ENCODE peak calls at places on chromosome 16, in five cellular contexts. F, O, W, V and A are unnamed samples.
A peak's percentile ranks its signal among the peaks of the same experiment; 100 is the strongest.

GRCh38 chr16:31148281-31148728 is 1.6 kb downstream of the PRSS36 start:
- DNase-seq in F (peak; percentile 76), V (no peak), O (peak; percentile 35), W (no peak), A (no peak)

GRCh38 chr16:4593069-4593468 is 21.6 kb downstream of the UBALD1 start:
- DNase-seq in V (no peak), F (no peak), O (no peak), W (no peak), A (no peak)

GRCh38 chr16:57802635-57803412 is 533 bp upstream of the KIFC3 start:
- DNase-seq in W (peak; percentile 67), O (no peak), F (peak; percentile 69), V (no peak), A (no peak)

GRCh38 chr16:12090162-12090552 is 113.6 kb downstream of the SNX29 start:
- DNase-seq in F (no peak), O (no peak), W (no peak), V (no peak), A (no peak)

GRCh38 chr16:74841469-74841868 is 66.8 kb upstream of the FA2H start:
- DNase-seq in O (no peak), W (no peak), F (no peak), V (no peak), A (no peak)

GRCh38 chr16:11989238-11990160 is 13.0 kb downstream of the SNX29 start:
- DNase-seq in F (peak; percentile 9), V (no peak), O (no peak), W (no peak), A (no peak)

GRCh38 chr16:46923513-46924295 is 39.5 kb downstream of the GPT2 start:
- DNase-seq in V (no peak), O (no peak), F (no peak), W (no peak), A (no peak)

GRCh38 chr16:2835638-2836493 is 5.8 kb downstream of the ZG16B start:
- DNase-seq in W (peak; percentile 72), O (peak; percentile 96), F (no peak), V (peak; percentile 87), A (no peak)

GRCh38 chr16:69412287-69412686 is 12.1 kb upstream of the CYB5B start:
- DNase-seq in V (no peak), W (no peak), F (no peak), O (no peak), A (no peak)

GRCh38 chr16:4241601-4242270 is at the start of gene SRL:
- DNase-seq in O (no peak), F (no peak), W (no peak), V (no peak), A (no peak)

GRCh38 chr16:73154063-73154870 is 106.3 kb upstream of the ZFHX3 start:
- DNase-seq in O (no peak), F (no peak), V (no peak), W (no peak), A (no peak)

GRCh38 chr16:50040028-50040427 is 15.0 kb downstream of the CNEP1R1 start:
- DNase-seq in O (no peak), V (no peak), W (peak; percentile 46), F (no peak), A (no peak)

GRCh38 chr16:27448531-27449433 is 46.8 kb downstream of the IL21R start:
- DNase-seq in W (peak; percentile 29), V (no peak), O (no peak), F (no peak), A (no peak)

GRCh38 chr16:74439685-74440084 is 18.4 kb upstream of the CLEC18B start:
- DNase-seq in F (no peak), O (no peak), V (no peak), W (no peak), A (no peak)

GRCh38 chr16:70520612-70521297 is 2.6 kb downstream of the COG4 start:
- DNase-seq in W (no peak), V (no peak), O (no peak), F (no peak), A (no peak)

GRCh38 chr16:83040174-83040573 is 413.4 kb downstream of the CDH13 start:
- DNase-seq in W (no peak), O (no peak), F (no peak), V (no peak), A (no peak)

GRCh38 chr16:361341-361871 is 8.9 kb upstream of the AXIN1 start:
- DNase-seq in O (no peak), F (no peak), V (no peak), W (no peak), A (no peak)

GRCh38 chr16:54426550-54426843 is 139.9 kb upstream of the IRX3 start:
- DNase-seq in F (peak; percentile 5), V (no peak), O (no peak), W (no peak), A (no peak)

GRCh38 chr16:53848950-53849349 is 145.0 kb downstream of the FTO start:
- DNase-seq in F (no peak), W (no peak), V (no peak), O (no peak), A (no peak)

GRCh38 chr16:55041540-55042234 is 111.0 kb downstream of the IRX5 start:
- DNase-seq in V (no peak), W (no peak), O (no peak), F (no peak), A (no peak)

GRCh38 chr16:89623511-89624232 is 10.2 kb downstream of the DPEP1 start:
- DNase-seq in W (peak; percentile 40), O (no peak), F (no peak), V (no peak), A (no peak)

GRCh38 chr16:51167170-51167710 is 16.2 kb upstream of the SALL1 start:
- DNase-seq in W (no peak), V (no peak), O (no peak), F (no peak), A (no peak)

GRCh38 chr16:84643180-84643583 is 5.1 kb upstream of the KLHL36 start:
- DNase-seq in F (no peak), W (peak; percentile 35), V (no peak), O (no peak), A (no peak)

GRCh38 chr16:49695782-49696413 is 160.0 kb downstream of the ZNF423 start:
- DNase-seq in V (peak; percentile 57), O (no peak), F (no peak), W (no peak), A (no peak)

GRCh38 chr16:12583237-12583897 is 220.3 kb downstream of the CPPED1 start:
- DNase-seq in V (no peak), F (no peak), W (no peak), O (no peak), A (no peak)

GRCh38 chr16:51343411-51343810 is 192.3 kb upstream of the SALL1 start:
- DNase-seq in W (no peak), V (no peak), O (no peak), F (no peak), A (no peak)

GRCh38 chr16:30922420-30922959 is 882 bp upstream of the FBXL19 start:
- DNase-seq in V (peak; percentile 99), F (peak; percentile 99), O (peak; percentile 98), W (peak; percentile 100), A (peak; percentile 98)

GRCh38 chr16:84735846-84736586 is 36.2 kb downstream of the USP10 start:
- DNase-seq in F (no peak), O (no peak), W (peak; percentile 46), V (no peak), A (no peak)

GRCh38 chr16:84950906-84951305 is 60.4 kb downstream of the ZDHHC7 start:
- DNase-seq in F (peak; percentile 62), O (no peak), V (no peak), W (peak; percentile 69), A (no peak)

GRCh38 chr16:55499281-55499680 is 9.6 kb upstream of the LPCAT2 start:
- DNase-seq in W (no peak), O (no peak), F (no peak), V (no peak), A (no peak)

GRCh38 chr16:4612977-4613635 is 1.6 kb downstream of the UBALD1 start:
- DNase-seq in W (no peak), V (no peak), F (no peak), O (no peak), A (no peak)

GRCh38 chr16:46894011-46894672 is 10.0 kb downstream of the GPT2 start:
- DNase-seq in F (no peak), V (no peak), O (no peak), W (no peak), A (no peak)

GRCh38 chr16:89687092-89687940 is 827 bp downstream of the CDK10 start:
- DNase-seq in W (peak; percentile 99), V (no peak), O (no peak), F (peak; percentile 48), A (peak; percentile 24)

GRCh38 chr16:4649744-4650442 is 25.3 kb downstream of the MGRN1 start:
- DNase-seq in F (peak; percentile 18), V (no peak), W (no peak), O (no peak), A (no peak)

GRCh38 chr16:25140459-25140858 is 28.9 kb downstream of the LCMT1 start:
- DNase-seq in F (no peak), V (no peak), O (no peak), W (no peak), A (no peak)
- TF ChIP-seq ZNF274 in F (no peak), V (no peak), O (no peak), W (no peak), A (no peak)

GRCh38 chr16:66057056-66057455 is 309.4 kb upstream of the CDH5 start:
- DNase-seq in F (no peak), V (no peak), W (no peak), O (no peak), A (no peak)
- TF ChIP-seq ZNF274 in F (no peak), V (no peak), W (no peak), O (no peak), A (no peak)

GRCh38 chr16:56611281-56611833 is 3.0 kb downstream of the MT2A start:
- DNase-seq in O (peak; percentile 27), W (peak; percentile 78), F (no peak), V (no peak), A (no peak)

GRCh38 chr16:56610609-56611111 is 2.3 kb downstream of the MT2A start:
- DNase-seq in V (no peak), W (no peak), O (no peak), F (no peak), A (no peak)

GRCh38 chr16:56609463-56609921 is 1.1 kb downstream of the MT2A start:
- DNase-seq in F (peak; percentile 66), W (peak; percentile 75), V (no peak), O (peak; percentile 41), A (peak; percentile 87)

GRCh38 chr16:56608876-56609462 is 585 bp downstream of the MT2A start:
- DNase-seq in O (no peak), W (no peak), V (no peak), F (no peak), A (no peak)

DNA sequence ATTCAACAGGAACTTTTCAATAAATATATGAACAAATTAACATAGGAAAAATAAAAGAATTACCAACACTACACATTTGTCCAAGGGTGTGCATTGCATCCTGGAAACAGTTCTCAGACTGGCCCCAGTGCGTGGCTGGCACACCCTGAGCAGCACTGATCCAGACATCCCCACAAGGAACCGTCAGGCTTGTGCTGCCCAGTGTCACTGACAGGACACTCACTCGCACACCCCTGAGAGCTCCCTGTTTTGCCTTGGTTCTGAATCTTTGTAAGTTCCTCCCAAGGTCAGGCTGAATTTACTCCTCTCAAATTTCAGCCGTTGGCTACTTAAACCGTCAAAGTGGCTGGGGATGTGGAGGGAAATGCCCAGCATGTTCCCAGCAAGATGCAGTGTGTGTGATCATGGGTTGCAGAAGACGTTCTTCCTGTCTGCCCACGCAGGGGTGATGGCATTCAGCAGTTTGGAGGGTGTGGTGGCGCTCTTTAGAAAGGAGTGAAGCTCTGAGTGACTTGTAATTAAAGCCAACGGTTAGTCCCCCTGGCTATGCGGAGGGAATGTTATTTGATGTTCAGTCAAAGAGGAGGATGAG is 1.7 kb downstream of the MT2A start:
- DNase-seq in F (no peak), O (peak; percentile 75), W (peak; percentile 35), V (no peak), A (peak; percentile 55)
- TF ChIP-seq ZNF274 in F (no peak), O (no peak), W (no peak), V (no peak), A (no peak)

GRCh38 chr16:23941963-23942564 is 106.3 kb downstream of the PRKCB start:
- DNase-seq in V (no peak), O (no peak), W (no peak), F (peak; percentile 52), A (no peak)
- TF ChIP-seq ZNF274 in V (no peak), O (no peak), W (no peak), F (no peak), A (no peak)